ENCODE peak calls at places on chromosomes 13 and 19, in five cellular contexts. Y is lung microvascular endothelial cell, T is tibial nerve, O is T-helper 2 cell, S is RWPE1. J is an unnamed sample.

GRCh38 chr19:3171894-3172679 is 6.5 kb upstream of the S1PR4 start:
- DNase-seq in S (peak; percentile 33), O (no peak), Y (no peak), T (no peak), J (no peak)

GRCh38 chr19:29715695-29716581 is 877 bp upstream of the C19orf12 start:
- DNase-seq in O (no peak), S (no peak), Y (no peak), T (no peak), J (no peak)

GRCh38 chr19:2726904-2727639 is 5.9 kb upstream of the DIRAS1 start:
- DNase-seq in S (no peak), O (no peak), T (no peak), Y (no peak), J (no peak)

GRCh38 chr19:778910-779653 is 18.2 kb upstream of the PTBP1 start:
- DNase-seq in O (no peak), T (peak; percentile 70), Y (peak; percentile 75), S (peak; percentile 92), J (peak; percentile 69)

GRCh38 chr13:26658491-26658890 is 101.0 kb downstream of the WASF3 start:
- DNase-seq in O (no peak), Y (no peak), S (no peak), T (no peak), J (no peak)

GRCh38 chr19:46192990-46193650 is 36.4 kb upstream of the IGFL1 start:
- DNase-seq in S (peak; percentile 70), Y (peak; percentile 71), O (no peak), T (no peak), J (peak; percentile 46)

GRCh38 chr19:1860133-1860775 is 3.1 kb downstream of the KLF16 start:
- DNase-seq in S (no peak), Y (peak; percentile 82), O (no peak), T (no peak), J (peak; percentile 51)

GRCh38 chr19:9498183-9498902 is at the start of gene ZNF560:
- DNase-seq in O (no peak), S (no peak), Y (no peak), T (no peak), J (no peak)

GRCh38 chr19:54916822-54917221 is 10.9 kb downstream of the NCR1 start:
- DNase-seq in O (no peak), Y (no peak), S (no peak), T (no peak), J (no peak)

GRCh38 chr13:70098669-70099068 is 9.0 kb upstream of the ATXN8OS start:
- DNase-seq in Y (no peak), O (no peak), T (no peak), S (no peak), J (no peak)

GRCh38 chr13:107130516-107130915 is 562.6 kb upstream of the ARGLU1 start:
- DNase-seq in O (no peak), S (no peak), T (no peak), Y (no peak), J (no peak)

GRCh38 chr13:97967948-97968347 is 14.5 kb downstream of the IPO5 start:
- DNase-seq in S (no peak), T (peak; percentile 29), O (no peak), Y (no peak), J (no peak)

GRCh38 chr19:22784051-22784450 is at the start of gene ZNF99:
- DNase-seq in T (peak; percentile 59), Y (no peak), S (no peak), O (no peak), J (no peak)

GRCh38 chr13:79989251-79989661 is 351.7 kb downstream of the SPRY2 start:
- DNase-seq in O (no peak), S (no peak), T (no peak), Y (no peak), J (no peak)

GRCh38 chr19:9996541-9996940 is 13.8 kb downstream of the COL5A3 start:
- DNase-seq in T (no peak), Y (no peak), S (no peak), O (no peak), J (no peak)

GRCh38 chr13:75296651-75297050 is 185.3 kb downstream of the TBC1D4 start:
- DNase-seq in Y (no peak), O (no peak), T (no peak), S (no peak), J (no peak)

GRCh38 chr19:8511573-8512101 is 2.3 kb downstream of the ZNF414 start:
- DNase-seq in T (no peak), O (no peak), S (no peak), Y (no peak), J (no peak)

GRCh38 chr13:55815458-55816033 is 1325.2 kb upstream of the PRR20A start:
- DNase-seq in T (no peak), O (no peak), S (no peak), Y (no peak), J (no peak)

GRCh38 chr13:83879431-83880171 is 2.7 kb downstream of the SLITRK1 start:
- DNase-seq in T (no peak), Y (no peak), O (no peak), S (no peak), J (no peak)

GRCh38 chr13:27622881-27623280 is 1.2 kb downstream of the POLR1D start:
- DNase-seq in O (no peak), Y (no peak), T (no peak), S (no peak), J (no peak)

GRCh38 chr19:50837300-50837699 is 3.9 kb upstream of the KLK15 start:
- DNase-seq in O (no peak), S (no peak), T (no peak), Y (no peak), J (no peak)

GRCh38 chr13:46668302-46668720 is 115.3 kb downstream of the LRCH1 start:
- DNase-seq in T (peak; percentile 66), S (peak; percentile 10), O (no peak), Y (peak; percentile 91), J (peak; percentile 89)

GRCh38 chr19:7730286-7731217 is 1.4 kb downstream of the CLEC4G start:
- DNase-seq in O (no peak), T (no peak), S (no peak), Y (no peak), J (no peak)

GRCh38 chr19:29092712-29093552 is 120.0 kb downstream of the UQCRFS1 start:
- DNase-seq in O (no peak), S (no peak), T (no peak), Y (no peak), J (no peak)

GRCh38 chr13:102769679-102770078 is 3.9 kb downstream of the TEX30 start:
- DNase-seq in O (no peak), Y (peak; percentile 23), S (no peak), T (no peak), J (no peak)

GRCh38 chr19:7393934-7394508 is 45.3 kb downstream of the ARHGEF18 start:
- DNase-seq in O (no peak), S (no peak), T (no peak), Y (no peak), J (no peak)

GRCh38 chr13:94967183-94968039 is 255.1 kb upstream of the SOX21 start:
- DNase-seq in T (no peak), O (no peak), S (no peak), Y (peak; percentile 20), J (peak; percentile 14)

GRCh38 chr19:30135797-30136196 is 193.8 kb downstream of the URI1 start:
- DNase-seq in O (no peak), T (no peak), Y (no peak), S (no peak), J (no peak)

GRCh38 chr13:103469771-103470170 is 403.6 kb upstream of the SLC10A2 start:
- DNase-seq in S (no peak), O (no peak), T (no peak), Y (no peak), J (no peak)

GRCh38 chr13:73201601-73202000 is 142.8 kb downstream of the KLF5 start:
- DNase-seq in T (no peak), S (peak; percentile 27), O (no peak), Y (no peak), J (no peak)